ENCODE peak calls at places on chromosomes 4 and X, in five cellular contexts. K is fibroblast of the aortic adventitia; I is GM03348; Y is activated naive CD4-positive, alpha-beta T cell treated with Interleukin-2 at 50 U/mL for 16 hours; Z is foreskin melanocyte. G is an unnamed sample.

GRCh38 chr4:56345461-56345860 is 41.8 kb downstream of the AASDH start:
- DNase-seq in Z (no peak), I (no peak), Y (no peak), K (no peak), G (no peak)

GRCh38 chrX:113522814-113523213 is 682.2 kb upstream of the AMOT start:
- DNase-seq in Y (no peak), I (no peak), K (peak; percentile 22), Z (no peak), G (no peak)

GRCh38 chr4:54320826-54321320 is 91.8 kb downstream of the PDGFRA start:
- DNase-seq in Y (no peak), I (no peak), K (no peak), Z (no peak), G (no peak)

GRCh38 chr4:41865306-41865980 is 69.8 kb upstream of the TMEM33 start:
- DNase-seq in K (no peak), Y (no peak), Z (no peak), I (peak; percentile 24), G (no peak)

GRCh38 chrX:10769696-10770619 is 149.6 kb upstream of the MID1 start:
- DNase-seq in Z (peak; percentile 25), Y (no peak), I (peak; percentile 37), K (peak; percentile 52), G (peak; percentile 49)

GRCh38 chr4:152894673-152895072 is 41.5 kb upstream of the FHDC1 start:
- DNase-seq in K (peak; percentile 75), I (peak; percentile 36), Z (no peak), Y (no peak), G (peak; percentile 47)

GRCh38 chrX:154829926-154830442 is 4.5 kb downstream of the SMIM9 start:
- DNase-seq in Z (no peak), K (no peak), I (no peak), Y (no peak), G (no peak)

GRCh38 chr4:186144596-186145569 is 40.4 kb downstream of the FAM149A start:
- DNase-seq in Z (peak; percentile 45), K (peak; percentile 52), I (peak; percentile 79), Y (peak; percentile 9), G (peak; percentile 84)

GRCh38 chr4:45063166-45063565 is 336.8 kb upstream of the GNPDA2 start:
- DNase-seq in K (no peak), I (no peak), Z (no peak), Y (no peak), G (no peak)

GRCh38 chrX:38494239-38494823 is 67.0 kb upstream of the TSPAN7 start:
- DNase-seq in I (no peak), Z (no peak), K (no peak), Y (no peak), G (no peak)

GRCh38 chr4:68070302-68070701 is 59.4 kb downstream of the TMPRSS11F start:
- DNase-seq in K (no peak), Y (no peak), I (no peak), Z (no peak), G (no peak)

GRCh38 chrX:72479324-72480274 is 93.0 kb downstream of the HDAC8 start:
- DNase-seq in I (no peak), K (no peak), Y (no peak), Z (no peak), G (no peak)

GRCh38 chr4:123606946-123607542 is 210.4 kb downstream of the SPRY1 start:
- DNase-seq in Y (no peak), I (no peak), Z (no peak), K (no peak), G (no peak)

GRCh38 chrX:112840382-112841113 is at the start of gene AMOT:
- DNase-seq in K (peak; percentile 33), Y (peak; percentile 68), I (peak; percentile 83), Z (peak; percentile 60), G (peak; percentile 91)

GRCh38 chr4:81844717-81845116 is 373.0 kb upstream of the RASGEF1B start:
- DNase-seq in Z (peak; percentile 60), I (peak; percentile 67), Y (peak; percentile 70), K (peak; percentile 75), G (peak; percentile 81)

GRCh38 chrX:72367524-72367923 is 61.8 kb upstream of the CITED1 start:
- DNase-seq in K (no peak), Y (no peak), I (no peak), Z (no peak), G (no peak)

GRCh38 chrX:84339507-84340364 is 151.7 kb upstream of the RPS6KA6 start:
- DNase-seq in Z (peak; percentile 7), I (no peak), Y (no peak), K (peak; percentile 40), G (peak; percentile 14)

GRCh38 chr4:38667005-38667771 is 3.2 kb downstream of the KLF3 start:
- DNase-seq in I (peak; percentile 87), K (peak; percentile 99), Z (peak; percentile 87), Y (peak; percentile 52), G (peak; percentile 97)

GRCh38 chr4:121189811-121190210 is 25.7 kb upstream of the TNIP3 start:
- DNase-seq in Z (no peak), K (no peak), I (no peak), Y (peak; percentile 43), G (peak; percentile 13)

GRCh38 chrX:5646818-5647217 is 581.8 kb downstream of the NLGN4X start:
- DNase-seq in I (no peak), K (no peak), Z (no peak), Y (no peak), G (no peak)

GRCh38 chr4:94551616-94552564 is 100.1 kb downstream of the PDLIM5 start:
- DNase-seq in K (peak; percentile 74), Y (no peak), I (peak; percentile 28), Z (peak; percentile 23), G (peak; percentile 56)

GRCh38 chrX:55161581-55161980 is 58.6 kb upstream of the PAGE5 start:
- DNase-seq in Y (no peak), Z (no peak), I (no peak), K (peak; percentile 4), G (peak; percentile 57)

GRCh38 chr4:84920591-84920990 is 45.9 kb downstream of the WDFY3 start:
- DNase-seq in Z (no peak), I (peak; percentile 71), Y (no peak), K (peak; percentile 82), G (no peak)

GRCh38 chr4:113556382-113557134 is 205.0 kb downstream of the CAMK2D start:
- DNase-seq in Y (no peak), Z (no peak), K (no peak), I (no peak), G (no peak)

GRCh38 chr4:182179105-182179504 is 64.1 kb upstream of the TENM3 start:
- DNase-seq in I (peak; percentile 37), Z (peak; percentile 88), K (peak; percentile 42), Y (no peak), G (peak; percentile 68)

G was measured in astrocyte of the hippocampus.